ENCODE peak calls at places on chromosomes 16 and 17, in ten cellular contexts. C is WTC11; S is Right ventricle myocardium superior; R is fibroblast of villous mesenchyme; K is mucosa of gallbladder; B is NCI-H2107; I is CD8-positive, alpha-beta T cell; G is Caki2; M is A549; P is activated T-helper 2 cell treated with anti-CD3 and anti-CD28 coated beads, Interferon-gamma antibody, Interleukin-2, Interleukin-4, amounts not matched to agents 10 μg/mL and 5 μg/mL and 100 μg/mL, durations not matched to agents 14 hours and 24 hours and 36 hours. Q is an unnamed sample.

GRCh38 chr17:32747856-32748255 is 129.1 kb downstream of the MYO1D start:
- DNase-seq in C (no peak), S (no peak), R (no peak), K (peak), B (no peak), I (no peak), G (no peak), M (no peak), P (no peak), Q (no peak)

GRCh38 chr17:80853076-80853475 is 138.6 kb upstream of the CHMP6 start:
- DNase-seq in C (no peak), S (no peak), R (no peak), K (no peak), B (no peak), I (no peak), G (no peak), M (no peak), P (no peak), Q (no peak)

GRCh38 chr16:48497932-48498760 is 111.8 kb downstream of the N4BP1 start:
- DNase-seq in C (no peak), S (no peak), R (no peak), K (no peak), B (no peak), I (no peak), G (no peak), M (no peak), P (no peak), Q (no peak)

GRCh38 chr17:82489117-82489516 is 30.4 kb upstream of the FOXK2 start:
- DNase-seq in C (no peak), S (peak), R (no peak), K (no peak), B (no peak), I (no peak), G (no peak), M (no peak), P (no peak), Q (no peak)

GRCh38 chr17:8855477-8856204 is 11.8 kb downstream of the PIK3R6 start:
- DNase-seq in C (no peak), S (no peak), R (no peak), K (no peak), B (no peak), I (no peak), G (no peak), M (no peak), P (no peak), Q (no peak)

GRCh38 chr16:4303973-4304372 is 11.9 kb upstream of the GLIS2 start:
- DNase-seq in C (no peak), S (no peak), R (no peak), K (no peak), B (no peak), I (no peak), G (no peak), M (no peak), P (no peak), Q (no peak)

GRCh38 chr17:28839221-28839620 is 3.4 kb downstream of the FAM222B start:
- DNase-seq in C (no peak), S (no peak), R (peak), K (no peak), B (no peak), I (no peak), G (no peak), M (no peak), P (no peak), Q (no peak)

GRCh38 chr16:6360641-6361040 is 972.0 kb upstream of the RBFOX1 start:
- DNase-seq in C (no peak), S (no peak), R (no peak), K (no peak), B (no peak), I (no peak), G (no peak), M (no peak), P (no peak), Q (no peak)

GRCh38 chr17:14838567-14838966 is 426.6 kb downstream of the PMP22 start:
- DNase-seq in C (no peak), S (no peak), R (no peak), K (no peak), B (no peak), I (no peak), G (no peak), M (no peak), P (no peak), Q (no peak)

GRCh38 chr16:51084074-51084928 is 66.8 kb downstream of the SALL1 start:
- DNase-seq in C (no peak), S (no peak), R (no peak), K (no peak), B (no peak), I (no peak), G (no peak), M (no peak), P (no peak), Q (no peak)

GRCh38 chr17:40828454-40829039 is 6.1 kb upstream of the KRT10 start:
- DNase-seq in C (no peak), S (no peak), R (no peak), K (no peak), B (no peak), I (no peak), G (no peak), M (no peak), P (no peak), Q (no peak)

GRCh38 chr17:76381633-76382304 is 2.6 kb upstream of the SPHK1 start:
- DNase-seq in C (no peak), S (no peak), R (no peak), K (no peak), B (no peak), I (no peak), G (no peak), M (no peak), P (no peak), Q (no peak)

GRCh38 chr17:46722662-46723285 is 95.7 kb downstream of the WNT3 start:
- DNase-seq in C (no peak), S (no peak), R (no peak), K (no peak), B (no peak), I (no peak), G (peak), M (no peak), P (no peak), Q (no peak)

GRCh38 chr17:17128476-17129075 is 77.6 kb downstream of the PLD6 start:
- DNase-seq in C (no peak), S (peak), R (no peak), K (no peak), B (no peak), I (no peak), G (no peak), M (no peak), P (no peak), Q (no peak)

GRCh38 chr16:8751481-8752311 is 45.7 kb downstream of the TMEM186 start:
- DNase-seq in C (no peak), S (no peak), R (peak), K (no peak), B (no peak), I (no peak), G (peak), M (peak), P (no peak), Q (no peak)

GRCh38 chr17:63440770-63441335 is 5.3 kb downstream of the CYB561 start:
- DNase-seq in C (no peak), S (no peak), R (no peak), K (no peak), B (no peak), I (no peak), G (no peak), M (no peak), P (no peak), Q (no peak)

GRCh38 chr16:54931041-54931756 is 534 bp downstream of the IRX5 start:
- DNase-seq in C (peak), S (peak), R (no peak), K (no peak), B (no peak), I (no peak), G (no peak), M (peak), P (peak), Q (no peak)

GRCh38 chr17:16217002-16217635 is at the start of gene PIGL:
- DNase-seq in C (peak), S (peak), R (peak), K (peak), B (peak), I (peak), G (peak), M (peak), P (peak), Q (peak)

GRCh38 chr17:49850772-49851386 is 3.0 kb upstream of the TAC4 start:
- DNase-seq in C (no peak), S (no peak), R (no peak), K (no peak), B (no peak), I (peak), G (no peak), M (no peak), P (no peak), Q (no peak)

GRCh38 chr16:4298761-4299522 is 16.9 kb upstream of the GLIS2 start:
- DNase-seq in C (peak), S (peak), R (peak), K (peak), B (no peak), I (no peak), G (peak), M (peak), P (no peak), Q (no peak)

GRCh38 chr16:11597268-11597690 is 10.6 kb upstream of the LITAF start:
- DNase-seq in C (no peak), S (no peak), R (peak), K (no peak), B (no peak), I (no peak), G (peak), M (peak), P (no peak), Q (no peak)

GRCh38 chr16:79653337-79654000 is 52.9 kb upstream of the MAF start:
- DNase-seq in C (no peak), S (peak), R (peak), K (peak), B (no peak), I (no peak), G (no peak), M (no peak), P (no peak), Q (no peak)

GRCh38 chr16:88558457-88559442 is 11.5 kb upstream of the ZC3H18 start:
- DNase-seq in C (peak), S (peak), R (peak), K (peak), B (no peak), I (no peak), G (peak), M (peak), P (no peak), Q (no peak)

GRCh38 chr16:1775846-1776671 is 3.1 kb upstream of the MRPS34 start:
- DNase-seq in C (no peak), S (no peak), R (no peak), K (no peak), B (no peak), I (no peak), G (no peak), M (no peak), P (no peak), Q (no peak)

GRCh38 chr17:1709971-1710806 is at the start of gene TLCD2:
- DNase-seq in C (peak), S (peak), R (peak), K (peak), B (no peak), I (no peak), G (peak), M (peak), P (no peak), Q (no peak)

GRCh38 chr17:27586203-27586701 is 44.7 kb upstream of the LGALS9 start:
- DNase-seq in C (no peak), S (no peak), R (peak), K (no peak), B (no peak), I (no peak), G (no peak), M (peak), P (no peak), Q (no peak)

GRCh38 chr17:42282478-42283080 is 5.7 kb upstream of the STAT5A start:
- DNase-seq in C (no peak), S (no peak), R (no peak), K (no peak), B (no peak), I (no peak), G (no peak), M (no peak), P (no peak), Q (no peak)

GRCh38 chr17:39863244-39863917 is 731 bp downstream of the IKZF3 start:
- DNase-seq in C (no peak), S (no peak), R (no peak), K (no peak), B (no peak), I (no peak), G (no peak), M (no peak), P (no peak), Q (no peak)

GRCh38 chr17:78883533-78884131 is 19.4 kb downstream of the CEP295NL start:
- DNase-seq in C (no peak), S (peak), R (peak), K (peak), B (peak), I (no peak), G (peak), M (peak), P (no peak), Q (peak)

GRCh38 chr17:73628642-73629552 is 15.3 kb downstream of the SDK2 start:
- DNase-seq in C (no peak), S (peak), R (no peak), K (no peak), B (no peak), I (no peak), G (no peak), M (no peak), P (no peak), Q (no peak)

GRCh38 chr17:10197721-10198508 is 491 bp downstream of the GAS7 start:
- DNase-seq in C (peak), S (peak), R (no peak), K (no peak), B (no peak), I (no peak), G (no peak), M (no peak), P (no peak), Q (no peak)

GRCh38 chr16:52068447-52069074 is 478.4 kb downstream of the TOX3 start:
- DNase-seq in C (peak), S (no peak), R (peak), K (peak), B (peak), I (no peak), G (peak), M (peak), P (no peak), Q (peak)

GRCh38 chr16:17470871-17471744 is at the start of gene XYLT1:
- DNase-seq in C (peak), S (peak), R (peak), K (no peak), B (no peak), I (peak), G (peak), M (no peak), P (peak), Q (no peak)

GRCh38 chr17:4940625-4941021 is 555 bp downstream of the RNF167 start:
- DNase-seq in C (no peak), S (no peak), R (no peak), K (no peak), B (no peak), I (peak), G (no peak), M (no peak), P (peak), Q (no peak)

Q was measured in NCI-H187.